ENCODE peak calls at places on chromosomes 13 and 19, in ten cellular contexts. J is A549, M is suprapubic skin, P is tibial nerve, F is transverse colon, G is sigmoid colon, H is K562, L is GM12878, A is stomach, V is upper lobe of left lung. K is an unnamed sample. For H3K4me1, the result is how much of the 10 kb centered on the place peaks cover.

GRCh38 chr19:23399443-23399842 is 4.2 kb upstream of the ZNF91 start:
- DNase-seq in J (no peak), M (no peak), P (no peak), F (no peak), G (no peak), H (no peak), L (no peak), A (no peak), V (no peak), K (no peak)

GRCh38 chr13:82010780-82011179 is 1669.9 kb upstream of the SPRY2 start:
- DNase-seq in J (no peak), M (no peak), P (no peak), F (no peak), G (no peak), H (no peak), L (no peak), A (no peak), V (no peak), K (no peak)

GRCh38 chr13:98141938-98142426 is 912 bp upstream of the FARP1 start:
- DNase-seq in J (no peak), M (no peak), P (no peak), F (peak), G (peak), H (no peak), L (no peak), A (peak), V (peak), K (peak)

GRCh38 chr13:110641055-110642015 is 26.0 kb downstream of the NAXD start:
- DNase-seq in J (no peak), M (no peak), P (peak), F (no peak), G (peak), H (no peak), L (no peak), A (peak), V (no peak), K (peak)

GRCh38 chr19:45472557-45473365 is 5.0 kb downstream of the FOSB start:
- DNase-seq in J (no peak), M (peak), P (no peak), F (no peak), G (no peak), H (no peak), L (no peak), A (no peak), V (no peak), K (no peak)

GRCh38 chr19:10828981-10829821 is 6.8 kb downstream of the TMED1 start:
- DNase-seq in J (no peak), M (no peak), P (no peak), F (no peak), G (no peak), H (peak), L (no peak), A (no peak), V (no peak), K (no peak)

GRCh38 chr13:33884506-33885221 is 66.7 kb downstream of the RFC3 start:
- DNase-seq in J (no peak), M (no peak), P (no peak), F (no peak), G (no peak), H (no peak), L (no peak), A (no peak), V (no peak), K (no peak)

GRCh38 chr13:75316427-75316826 is 165.5 kb downstream of the TBC1D4 start:
- DNase-seq in J (no peak), M (no peak), P (no peak), F (no peak), G (no peak), H (no peak), L (no peak), A (no peak), V (no peak), K (no peak)

GRCh38 chr19:39363909-39364457 is 21.8 kb downstream of the SAMD4B start:
- DNase-seq in J (no peak), M (no peak), P (peak), F (no peak), G (peak), H (no peak), L (no peak), A (no peak), V (no peak), K (no peak)

GRCh38 chr13:109694972-109695371 is 91.4 kb downstream of the IRS2 start:
- DNase-seq in J (no peak), M (no peak), P (no peak), F (no peak), G (no peak), H (no peak), L (no peak), A (no peak), V (no peak), K (no peak)

GRCh38 chr13:26323764-26324163 is 69.8 kb downstream of the CDK8 start:
- DNase-seq in J (no peak), M (no peak), P (no peak), F (no peak), G (no peak), H (no peak), L (no peak), A (no peak), V (no peak), K (no peak)

GRCh38 chr13:93603043-93603442 is 376.4 kb downstream of the GPC6 start:
- DNase-seq in J (no peak), M (no peak), P (no peak), F (no peak), G (no peak), H (no peak), L (no peak), A (no peak), V (no peak), K (no peak)

GRCh38 chr19:5937550-5937949 is 23.5 kb downstream of the CAPS start:
- DNase-seq in J (no peak), M (no peak), P (no peak), F (no peak), G (no peak), H (no peak), L (no peak), A (no peak), V (no peak), K (no peak)

GRCh38 chr19:43749152-43749551 is 5.6 kb downstream of the SMG9 start:
- DNase-seq in J (no peak), M (no peak), P (no peak), F (no peak), G (no peak), H (no peak), L (no peak), A (no peak), V (no peak), K (no peak)

GRCh38 chr19:42532881-42533280 is 4.6 kb upstream of the CEACAM1 start:
- DNase-seq in J (no peak), M (no peak), P (no peak), F (no peak), G (no peak), H (no peak), L (no peak), A (no peak), V (no peak), K (no peak)

GRCh38 chr19:51507640-51508058 is 6.0 kb upstream of the SIGLEC12 start:
- DNase-seq in J (no peak), M (no peak), P (no peak), F (no peak), G (no peak), H (peak), L (no peak), A (no peak), V (no peak), K (no peak)

GRCh38 chr13:73467103-73467502 is 408.3 kb downstream of the KLF5 start:
- DNase-seq in J (no peak), M (no peak), P (no peak), F (no peak), G (no peak), H (no peak), L (no peak), A (no peak), V (no peak), K (no peak)

GRCh38 chr13:31749929-31750328 is 10.6 kb downstream of the RXFP2 start:
- DNase-seq in J (no peak), M (no peak), P (no peak), F (no peak), G (no peak), H (no peak), L (no peak), A (no peak), V (no peak), K (no peak)

GRCh38 chr13:95301135-95301946 is at the start of gene ABCC4:
- DNase-seq in J (peak), M (peak), P (peak), F (peak), G (peak), H (peak), L (no peak), A (peak), V (peak), K (peak)

GRCh38 chr13:98454389-98454881 is 122.5 kb downstream of the STK24 start:
- DNase-seq in J (no peak), M (no peak), P (peak), F (no peak), G (no peak), H (no peak), L (no peak), A (no peak), V (no peak), K (peak)

GRCh38 chr19:49837425-49837824 is 13.5 kb upstream of the PTOV1 start:
- DNase-seq in J (no peak), M (no peak), P (no peak), F (no peak), G (no peak), H (no peak), L (no peak), A (no peak), V (no peak), K (no peak)

GRCh38 chr13:109998808-109999528 is 212.6 kb upstream of the IRS2 start:
- DNase-seq in J (peak), M (no peak), P (no peak), F (no peak), G (no peak), H (no peak), L (no peak), A (no peak), V (no peak), K (no peak)

GRCh38 chr13:93318538-93318937 is 91.9 kb downstream of the GPC6 start:
- DNase-seq in J (no peak), M (no peak), P (no peak), F (no peak), G (no peak), H (no peak), L (no peak), A (no peak), V (peak), K (no peak)

GRCh38 chr19:7605490-7606222 is 10.0 kb downstream of the CAMSAP3 start:
- DNase-seq in J (no peak), M (no peak), P (no peak), F (no peak), G (no peak), H (peak), L (peak), A (no peak), V (no peak), K (no peak)

GRCh38 chr19:15303105-15303780 is 29.1 kb downstream of the BRD4 start:
- DNase-seq in J (no peak), M (no peak), P (no peak), F (no peak), G (no peak), H (no peak), L (no peak), A (no peak), V (no peak), K (no peak)

GRCh38 chr13:32811297-32811800 is 204.9 kb upstream of the KL start:
- DNase-seq in J (no peak), M (no peak), P (no peak), F (peak), G (no peak), H (no peak), L (peak), A (no peak), V (no peak), K (no peak)

GRCh38 chr13:93249259-93249917 is 22.8 kb downstream of the GPC6 start:
- DNase-seq in J (no peak), M (no peak), P (no peak), F (no peak), G (no peak), H (no peak), L (no peak), A (no peak), V (no peak), K (no peak)

GRCh38 chr13:45073809-45074208 is 46.5 kb upstream of the GTF2F2 start:
- DNase-seq in J (no peak), M (no peak), P (no peak), F (no peak), G (no peak), H (no peak), L (no peak), A (no peak), V (no peak), K (no peak)

GRCh38 chr13:26220575-26220974 is 1.5 kb downstream of the RNF6 start:
- DNase-seq in J (no peak), M (no peak), P (no peak), F (no peak), G (no peak), H (no peak), L (no peak), A (no peak), V (no peak), K (no peak)

DNA sequence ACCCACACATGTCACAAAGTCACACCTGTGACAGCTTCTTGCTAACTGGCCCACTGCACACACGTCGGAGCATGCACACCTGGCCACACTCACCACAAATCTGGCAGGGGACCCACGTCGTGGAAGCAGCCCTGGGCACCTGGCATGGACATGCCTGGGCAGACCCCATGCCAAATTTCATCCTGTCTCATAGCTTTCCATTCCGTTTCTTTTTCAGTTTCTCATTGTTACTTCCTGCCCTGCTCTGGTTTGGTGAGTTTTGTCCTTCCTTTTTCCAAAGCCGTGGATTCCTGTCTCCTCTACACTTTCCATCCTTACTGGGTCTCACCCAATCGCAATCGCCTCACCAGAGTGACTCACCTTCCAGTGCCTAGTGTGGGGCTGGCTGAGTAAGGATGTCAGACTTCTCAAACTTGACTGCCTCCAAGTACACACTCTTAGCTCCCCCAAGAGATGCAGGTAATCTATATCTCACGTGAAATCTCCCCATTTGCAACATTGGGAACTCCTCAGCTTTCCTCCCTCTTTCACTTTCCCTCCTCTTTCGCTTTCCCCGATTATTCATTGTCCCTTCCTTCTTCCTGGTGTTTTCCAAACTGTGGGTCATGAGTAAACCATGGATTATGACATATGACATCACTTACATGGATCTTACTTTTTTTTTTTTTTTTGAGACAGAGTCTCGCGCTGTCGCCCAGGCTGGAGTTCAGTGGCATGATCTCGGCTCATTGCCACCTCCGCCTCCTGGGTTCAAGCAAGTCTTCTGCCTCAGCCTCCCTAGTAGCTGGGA is 1.6 kb upstream of the BBC3 start:
- DNase-seq in J (no peak), M (no peak), P (no peak), F (peak), G (no peak), H (no peak), L (no peak), A (no peak), V (no peak), K (no peak)
- TF ChIP-seq EP300 in J (no peak), M (no peak), P (no peak), F (no peak), G (no peak), H (no peak), L (no peak), A (no peak), V (no peak), K (no peak)

DNA sequence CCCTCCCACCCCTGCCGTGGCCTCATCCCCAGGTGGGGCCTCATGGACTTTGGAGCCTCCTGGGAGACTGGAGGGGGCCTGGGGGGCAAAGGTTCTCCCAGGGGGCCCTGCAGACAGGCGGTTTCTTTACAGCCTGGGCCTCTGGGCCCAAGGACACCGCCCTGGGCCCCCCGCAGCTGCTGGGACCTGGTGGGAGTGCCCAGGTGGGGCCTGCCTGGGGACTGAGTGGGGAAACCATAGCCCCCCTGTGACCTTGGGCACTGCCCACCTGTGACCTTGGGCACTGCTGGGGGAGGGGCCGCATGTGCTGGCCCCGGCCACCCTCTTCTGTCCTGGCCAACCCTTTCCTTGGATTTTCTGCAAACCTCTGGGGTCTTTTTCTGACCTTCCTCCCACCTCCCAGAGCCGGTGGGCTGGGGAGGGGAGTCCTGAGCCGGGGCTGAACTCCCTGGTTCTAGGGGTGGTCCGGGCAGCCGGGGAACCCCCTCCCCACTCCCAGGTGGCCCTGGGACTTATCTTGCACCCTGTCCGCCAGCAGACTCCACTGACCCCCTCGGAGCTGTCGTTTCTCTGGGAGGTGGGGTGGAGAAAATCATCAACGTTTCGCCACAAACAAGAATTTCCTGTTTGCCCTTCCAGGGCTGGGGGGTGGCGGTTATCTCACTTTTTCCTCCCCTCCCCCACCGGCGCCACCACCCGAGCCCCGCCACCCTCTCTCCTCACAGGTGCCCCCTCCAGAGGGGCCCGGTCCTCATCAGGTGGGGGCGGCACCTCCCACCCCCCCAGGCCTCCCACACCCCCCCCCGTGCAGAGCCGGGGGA is 27.1 kb downstream of the ARID3A start:
- DNase-seq in J (no peak), M (no peak), P (no peak), F (peak), G (no peak), H (peak), L (no peak), A (no peak), V (peak), K (no peak)
- H3K4me1 ChIP-seq in J (under half), M (under half), P (under half), F (under half), G (under half), H (half or more), L (half or more), A (under half), V (under half), K (under half)

DNA sequence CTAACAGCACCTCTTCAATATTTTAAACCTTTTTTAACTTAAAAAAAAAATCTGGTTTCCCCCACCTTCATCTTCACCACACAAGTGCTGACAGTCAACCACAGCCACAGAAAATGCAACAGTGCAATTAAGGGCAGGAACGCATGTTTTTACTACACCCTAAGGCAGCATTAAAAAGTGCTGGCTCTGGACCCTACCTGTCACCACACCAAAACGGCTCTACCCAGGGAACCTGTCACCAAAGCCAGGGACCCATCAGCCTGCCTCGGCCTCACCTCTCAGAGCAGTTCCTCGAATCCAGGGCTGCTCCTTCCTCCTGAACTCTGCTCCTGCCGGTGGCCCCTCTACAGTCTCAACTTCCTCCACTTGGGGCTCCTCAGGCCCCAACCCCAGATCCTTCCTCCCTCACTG is 22.5 kb upstream of the SLC35E1 start:
- DNase-seq in J (no peak), M (no peak), P (no peak), F (no peak), G (no peak), H (no peak), L (no peak), A (no peak), V (no peak), K (no peak)
- TF ChIP-seq EP300 in J (no peak), M (no peak), P (no peak), F (no peak), G (no peak), H (no peak), L (no peak), A (no peak), V (no peak), K (no peak)

DNA sequence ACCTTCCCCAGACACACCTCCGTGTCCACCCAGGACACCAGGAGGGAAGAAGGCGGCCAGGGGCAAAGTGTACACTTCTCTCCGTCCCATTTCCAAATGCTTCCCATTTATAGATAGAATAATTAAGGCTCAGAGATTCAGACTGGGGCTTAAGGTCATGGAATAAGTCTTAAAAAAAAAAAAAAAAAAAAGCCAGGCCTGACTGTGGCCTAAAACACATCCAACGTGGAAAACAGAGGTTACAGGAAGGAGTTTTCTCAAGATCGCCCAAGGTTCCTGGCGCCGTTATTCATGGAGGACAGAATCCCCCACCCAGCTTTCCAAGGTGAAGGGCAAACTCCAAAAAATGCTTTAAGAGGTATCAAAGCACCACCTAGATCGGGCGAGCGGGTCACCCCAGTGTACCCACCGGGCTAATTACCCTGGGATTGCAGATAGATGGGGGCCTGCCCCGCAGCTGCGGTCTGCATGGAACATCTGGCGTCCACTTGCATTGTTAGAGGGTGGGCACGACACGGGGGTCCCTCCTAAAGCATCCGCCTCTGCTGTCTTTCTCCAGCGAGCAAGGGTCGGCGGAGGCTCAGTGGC is 36.1 kb upstream of the NANOS3 start:
- DNase-seq in J (no peak), M (no peak), P (no peak), F (no peak), G (no peak), H (no peak), L (no peak), A (no peak), V (no peak), K (no peak)
- H3K4me1 ChIP-seq in J (half or more), M (half or more), P (half or more), F (under half), G (half or more), H (under half), L (half or more), A (half or more), V (half or more), K (under half)

GRCh38 chr13:21119526-21119925 is 56.8 kb downstream of the SKA3 start:
- DNase-seq in J (no peak), M (no peak), P (no peak), F (no peak), G (no peak), H (no peak), L (no peak), A (no peak), V (no peak), K (no peak)
- TF ChIP-seq EP300 in J (no peak), M (no peak), P (no peak), F (no peak), G (no peak), H (no peak), L (no peak), A (no peak), V (no peak), K (no peak)

GRCh38 chr19:29672319-29672932 is 7.2 kb downstream of the PLEKHF1 start:
- DNase-seq in J (no peak), M (no peak), P (no peak), F (no peak), G (peak), H (no peak), L (no peak), A (no peak), V (no peak), K (no peak)
- H3K4me1 ChIP-seq in J (under half), M (half or more), P (under half), F (under half), G (under half), H (under half), L (half or more), A (under half), V (half or more), K (under half)

GRCh38 chr19:8609210-8610040 is 1.1 kb downstream of the ADAMTS10 start:
- DNase-seq in J (peak), M (peak), P (no peak), F (peak), G (peak), H (peak), L (no peak), A (peak), V (peak), K (peak)
- TF ChIP-seq EP300 in J (no peak), M (no peak), P (no peak), F (no peak), G (no peak), H (no peak), L (no peak), A (no peak), V (no peak), K (no peak)